ENCODE peak calls at places on chromosomes 7 and 10, in seven cellular contexts. P is HCT116, S is SK-N-SH, E is K562, N is GM12878, I is HepG2, Q is H1. Y is an unnamed sample.

GRCh38 chr10:25178411-25178810 is 3.6 kb downstream of the GPR158 start:
- DNase-seq in I (no peak), S (no peak), N (no peak), Q (no peak), P (no peak), E (no peak), Y (no peak)

GRCh38 chr7:111063166-111063565 is 27.8 kb upstream of the LRRN3 start:
- DNase-seq in E (no peak), Q (no peak), P (no peak), N (no peak), I (no peak), S (no peak), Y (no peak)

GRCh38 chr10:63562391-63562790 is 41.2 kb downstream of the REEP3 start:
- DNase-seq in I (no peak), S (no peak), P (no peak), N (no peak), E (no peak), Q (no peak), Y (no peak)

GRCh38 chr10:7035111-7035761 is 375.6 kb downstream of the SFMBT2 start:
- DNase-seq in I (no peak), P (no peak), E (no peak), S (no peak), Q (no peak), N (no peak), Y (no peak)

GRCh38 chr10:60172363-60172990 is 217.2 kb downstream of the ANK3 start:
- DNase-seq in E (no peak), S (no peak), I (no peak), N (no peak), Q (no peak), P (no peak), Y (no peak)

GRCh38 chr7:138074121-138074520 is 2.1 kb upstream of the AKR1D1 start:
- DNase-seq in S (no peak), P (no peak), Q (no peak), N (no peak), I (no peak), E (no peak), Y (no peak)

GRCh38 chr10:33234779-33235178 is 99.7 kb downstream of the NRP1 start:
- DNase-seq in E (no peak), I (no peak), P (no peak), Q (no peak), S (peak; percentile 28), N (no peak), Y (no peak)

GRCh38 chr7:99543916-99544315 is 8.0 kb downstream of the FAM200A start:
- DNase-seq in E (no peak), Q (no peak), I (no peak), P (no peak), N (no peak), S (no peak), Y (no peak)

GRCh38 chr10:6030940-6031339 is 31.2 kb downstream of the IL2RA start:
- DNase-seq in I (no peak), S (no peak), P (no peak), N (no peak), E (no peak), Q (no peak), Y (no peak)

DNA sequence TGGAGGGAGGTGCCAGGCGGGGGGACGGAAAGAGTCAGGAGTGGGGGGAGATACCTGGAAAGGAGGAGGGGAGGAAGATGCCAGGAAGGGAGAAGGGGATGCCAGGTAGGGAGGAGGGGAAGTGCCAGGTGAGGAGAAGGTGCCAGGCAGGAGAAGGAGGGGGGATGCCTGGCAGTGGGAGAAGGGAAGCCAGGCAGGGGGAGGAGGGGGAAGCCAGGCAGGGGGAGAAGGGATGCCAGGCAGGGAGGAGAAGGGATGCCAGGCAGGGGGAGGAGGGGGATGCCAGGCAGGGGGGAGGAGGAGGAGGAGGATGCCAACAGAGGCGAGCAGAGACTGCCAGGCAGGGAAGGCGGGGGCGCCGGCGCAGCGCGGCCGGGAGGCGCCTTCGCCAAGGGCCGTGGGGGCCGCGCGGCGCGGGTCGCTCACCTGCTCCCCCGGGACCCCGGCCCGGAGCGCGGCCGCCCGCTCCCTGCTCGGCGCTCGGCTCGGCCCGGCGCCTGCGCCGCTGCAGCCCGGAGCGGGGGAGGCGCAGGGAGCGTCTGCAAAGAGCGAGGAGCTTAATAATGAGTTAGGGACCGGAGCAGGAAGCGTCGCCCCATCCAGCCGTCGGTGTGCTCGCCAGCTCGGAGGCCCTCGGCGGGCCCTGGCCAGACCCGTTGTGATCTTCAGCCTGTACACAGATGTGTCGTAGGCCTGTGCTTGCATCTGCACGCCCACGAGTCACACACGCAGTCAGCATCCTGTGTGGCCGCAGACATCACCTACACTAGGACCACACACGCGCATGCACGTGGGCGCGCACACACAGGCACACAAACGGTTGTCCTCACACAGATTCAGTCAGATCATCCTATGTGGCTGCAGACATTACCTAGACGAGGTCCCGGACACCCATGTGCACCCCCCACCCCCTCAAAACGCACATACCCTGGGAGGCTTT is 28.4 kb upstream of the SMARCD3 start:
- DNase-seq in P (peak; percentile 32), E (peak; percentile 84), S (peak; percentile 98), Q (peak; percentile 23), I (peak; percentile 7), N (no peak), Y (peak; percentile 46)
- H3K9ac ChIP-seq in P (peak overlapping the region; percentile 35), E (no peak overlapping the region), S (peak overlapping the region; percentile 32), Q (no peak overlapping the region), I (no peak overlapping the region), N (no peak overlapping the region), Y (peak overlapping the region; percentile 36)

DNA sequence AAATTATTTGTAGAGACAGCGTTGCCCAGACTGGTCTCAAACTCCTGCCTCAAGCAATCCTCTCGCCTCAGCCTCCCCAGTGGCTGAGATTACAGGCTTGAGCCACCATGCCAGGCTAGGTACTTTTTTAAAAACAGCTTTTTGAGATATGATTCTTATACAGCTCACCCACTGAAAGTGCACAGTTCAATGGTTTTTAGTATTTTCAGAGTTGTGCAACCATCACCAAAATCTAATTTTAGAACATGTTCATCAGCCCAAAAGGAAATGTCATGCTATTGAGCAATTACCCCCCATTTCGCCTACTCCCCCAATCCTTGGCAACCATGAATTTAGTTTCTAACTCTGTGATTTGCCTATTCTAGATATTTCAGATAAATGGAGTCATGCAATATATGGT is 73.7 kb downstream of the EVX1 start:
- DNase-seq in E (no peak), P (no peak), N (no peak), I (no peak), Q (no peak), S (no peak), Y (no peak)
- TF ChIP-seq YY1 in E (no peak), P (no peak), N (no peak), I (no peak), Q (no peak), S (no peak), Y (no peak)

DNA sequence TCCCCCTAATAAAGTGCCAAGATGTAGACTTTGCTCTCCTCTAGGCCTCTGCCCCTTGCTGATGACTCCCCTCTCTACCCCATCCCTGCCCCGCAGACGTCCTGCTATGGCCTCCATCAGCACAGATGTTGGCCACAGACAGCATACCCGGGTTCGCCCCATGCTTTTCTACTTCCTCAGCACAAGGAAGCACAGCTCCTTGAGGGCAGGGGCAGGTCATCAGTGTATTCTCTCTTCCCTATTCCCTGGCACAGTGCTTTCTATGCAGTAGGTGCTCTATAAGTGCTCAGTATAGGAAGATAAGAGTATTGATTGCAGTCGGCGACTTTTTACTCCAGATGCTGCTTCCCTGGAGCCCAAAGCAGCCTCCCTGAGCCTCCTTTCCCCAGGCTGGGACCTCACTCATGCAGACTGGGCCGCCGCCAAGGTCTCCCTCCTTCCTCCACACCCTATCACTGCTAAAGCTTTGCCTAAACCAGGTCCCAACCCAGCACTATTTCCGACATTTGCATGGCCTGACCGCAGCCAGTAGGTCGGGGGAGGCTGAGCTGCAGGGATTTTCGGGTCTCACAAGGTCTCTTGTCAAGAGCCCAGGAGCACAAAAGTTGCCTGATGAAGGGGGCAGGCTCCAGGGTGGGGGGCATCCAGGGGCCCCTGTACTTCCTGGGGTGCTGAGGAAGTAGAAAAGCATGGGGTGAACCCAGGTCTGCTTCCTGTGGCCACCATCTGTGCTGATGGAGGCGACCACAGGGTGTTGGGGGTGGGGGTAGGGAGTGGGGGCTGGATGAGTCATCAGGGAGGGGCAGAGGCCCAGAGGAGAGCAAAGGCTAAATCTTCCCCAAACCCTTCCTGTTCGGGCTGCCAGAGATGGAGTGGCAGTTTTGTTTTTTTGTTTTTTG is 8.0 kb downstream of the CALHM3 start:
- DNase-seq in S (no peak), Q (no peak), E (peak; percentile 77), I (no peak), P (no peak), N (peak; percentile 95), Y (no peak)
- H3K9ac ChIP-seq in S (no peak overlapping the region), Q (no peak overlapping the region), E (no peak overlapping the region), I (no peak overlapping the region), P (no peak overlapping the region), N (peak overlapping the region; percentile 84), Y (peak overlapping the region; percentile 50)

DNA sequence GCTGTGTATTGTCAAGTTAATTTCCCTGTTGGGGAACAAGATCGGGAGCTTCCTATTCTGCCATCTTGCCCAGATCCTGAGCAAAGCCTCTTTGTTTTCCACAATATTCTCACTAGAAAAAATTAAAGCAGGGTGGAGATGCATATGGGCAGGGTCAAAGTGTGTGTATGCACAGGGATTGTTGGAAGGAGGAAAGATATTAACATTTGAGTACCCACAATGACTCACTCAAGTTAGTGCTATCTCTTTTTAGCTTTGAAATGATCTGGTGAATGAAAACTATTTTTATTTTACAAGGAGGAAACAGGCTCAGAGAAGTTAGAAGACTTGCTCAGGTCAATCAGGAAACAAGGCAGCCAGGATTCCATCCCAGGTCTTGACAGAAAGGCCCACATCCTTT is 6.7 kb upstream of the BTBD16 start:
- DNase-seq in I (peak; percentile 20), N (no peak), S (no peak), E (no peak), Q (no peak), P (no peak), Y (no peak)
- TF ChIP-seq YY1 in I (no peak), N (no peak), S (no peak), E (no peak), Q (no peak), P (no peak), Y (no peak)

GRCh38 chr7:87155788-87156187 is 3.5 kb downstream of the DMTF1 start:
- DNase-seq in N (no peak), E (no peak), S (no peak), P (no peak), I (no peak), Q (no peak), Y (no peak)
- H3K9ac ChIP-seq in N (no peak overlapping the region), E (no peak overlapping the region), S (no peak overlapping the region), P (no peak overlapping the region), I (no peak overlapping the region), Q (no peak overlapping the region), Y (no peak overlapping the region)